ENCODE peak calls at places on chromosomes 12 and 14, in six cellular contexts. L is stimulated activated CD4-positive, alpha-beta T cell treated with anti-CD3 and anti-CD28 coated beads, Interleukin-2, amount 100 ng/mL, for 48 hours; N is IMR-90; R is upper lobe of left lung; O is stimulated activated CD8-positive, alpha-beta memory T cell treated with anti-CD3 and anti-CD28 coated beads, Interleukin-2, amount 100 ng/mL, for 1 hour; I is GM04504. K is an unnamed sample.

GRCh38 chr12:111598637-111599458 is at the start of gene ATXN2:
- DNase-seq in L (peak; percentile 4), N (no peak), R (peak; percentile 94), O (peak; percentile 33), I (peak; percentile 32), K (peak; percentile 71)

GRCh38 chr14:37870947-37871346 is 275.5 kb downstream of the TTC6 start:
- DNase-seq in L (no peak), N (no peak), R (no peak), O (no peak), I (no peak), K (no peak)

GRCh38 chr12:87217486-87217885 is 811.7 kb downstream of the C12orf50 start:
- DNase-seq in L (no peak), N (peak; percentile 22), R (no peak), O (no peak), I (no peak), K (no peak)

GRCh38 chr12:53867216-53868012 is 71.2 kb upstream of the HOXC13 start:
- DNase-seq in L (no peak), N (no peak), R (no peak), O (no peak), I (no peak), K (peak; percentile 18)

GRCh38 chr12:94998322-94998721 is 5.2 kb downstream of the NDUFA12 start:
- DNase-seq in L (no peak), N (no peak), R (no peak), O (no peak), I (no peak), K (no peak)

GRCh38 chr12:67681145-67681778 is 32.7 kb downstream of the DYRK2 start:
- DNase-seq in L (no peak), N (peak; percentile 97), R (no peak), O (no peak), I (peak; percentile 89), K (peak; percentile 94)

GRCh38 chr14:74620497-74620921 is 8.5 kb upstream of the LTBP2 start:
- DNase-seq in L (no peak), N (peak; percentile 95), R (no peak), O (peak; percentile 24), I (peak; percentile 83), K (peak; percentile 95)

GRCh38 chr14:23085458-23085857 is 9.5 kb downstream of the ACIN1 start:
- DNase-seq in L (no peak), N (peak; percentile 27), R (no peak), O (no peak), I (no peak), K (no peak)

GRCh38 chr12:64560395-64561301 is 49.6 kb upstream of the RASSF3 start:
- DNase-seq in L (no peak), N (peak; percentile 100), R (no peak), O (no peak), I (peak; percentile 51), K (peak; percentile 96)

GRCh38 chr12:108683906-108684556 is 47.3 kb downstream of the CORO1C start:
- DNase-seq in L (no peak), N (no peak), R (no peak), O (no peak), I (no peak), K (no peak)

GRCh38 chr12:44696542-44696941 is 179.6 kb downstream of the NELL2 start:
- DNase-seq in L (no peak), N (no peak), R (no peak), O (no peak), I (no peak), K (peak; percentile 58)

GRCh38 chr14:50003213-50004021 is 110.5 kb downstream of the ARF6 start:
- DNase-seq in L (peak; percentile 75), N (peak; percentile 35), R (peak; percentile 95), O (peak; percentile 52), I (no peak), K (peak; percentile 81)

GRCh38 chr12:99029502-99030271 is 384.6 kb downstream of the APAF1 start:
- DNase-seq in L (no peak), N (no peak), R (no peak), O (no peak), I (no peak), K (no peak)

GRCh38 chr14:92553456-92553855 is 39.9 kb downstream of the RIN3 start:
- DNase-seq in L (no peak), N (peak; percentile 67), R (no peak), O (no peak), I (no peak), K (peak; percentile 90)

GRCh38 chr14:101063121-101063520 is 159.6 kb upstream of the RTL1 start:
- DNase-seq in L (no peak), N (no peak), R (no peak), O (no peak), I (no peak), K (no peak)

GRCh38 chr14:24162083-24162482 is 1.0 kb downstream of the IRF9 start:
- DNase-seq in L (no peak), N (peak; percentile 75), R (no peak), O (no peak), I (no peak), K (peak; percentile 22)

GRCh38 chr12:30692470-30692869 is 3.2 kb downstream of the IPO8 start:
- DNase-seq in L (no peak), N (peak; percentile 18), R (no peak), O (no peak), I (peak; percentile 17), K (peak; percentile 3)

GRCh38 chr14:91417134-91417982 is at the start of gene CCDC88C:
- DNase-seq in L (peak; percentile 70), N (no peak), R (peak; percentile 95), O (no peak), I (no peak), K (no peak)

K was measured in mesenchymal stem cell.